ENCODE peak calls at places on chromosome 12, in four cellular contexts. C is renal cortical epithelial cell; S is GF-D8; P is stimulated activated CD4-positive, alpha-beta T cell treated with anti-CD3 and anti-CD28 coated beads, Interleukin-4, amount 100 ng/mL, for 24 hours. I is an unnamed sample.

GRCh38 chr12:25745281-25745680 is 192.2 kb upstream of the LMNTD1 start:
- DNase-seq in S (no peak), P (no peak), C (no peak), I (no peak)

GRCh38 chr12:121087467-121088207 is 45.0 kb upstream of the P2RX7 start:
- DNase-seq in S (no peak), C (no peak), P (no peak), I (no peak)

GRCh38 chr12:12722351-12723146 is 5.4 kb downstream of the CDKN1B start:
- DNase-seq in C (peak; percentile 61), S (no peak), P (no peak), I (no peak)

GRCh38 chr12:96387981-96388380 is 12.3 kb downstream of the CDK17 start:
- DNase-seq in P (no peak), C (no peak), S (no peak), I (no peak)

GRCh38 chr12:128817115-128818015 is 6.4 kb downstream of the SLC15A4 start:
- DNase-seq in P (no peak), S (no peak), C (peak; percentile 90), I (no peak)

GRCh38 chr12:8676651-8677050 is 14.0 kb upstream of the MFAP5 start:
- DNase-seq in C (no peak), P (no peak), S (no peak), I (no peak)

GRCh38 chr12:121933522-121934317 is 15.3 kb downstream of the CFAP251 start:
- DNase-seq in C (no peak), S (no peak), P (no peak), I (no peak)

GRCh38 chr12:116398193-116398592 is 120.7 kb upstream of the MED13L start:
- DNase-seq in P (no peak), C (no peak), S (no peak), I (no peak)

GRCh38 chr12:93198086-93198485 is 179.6 kb upstream of the NUDT4 start:
- DNase-seq in S (no peak), P (no peak), C (peak; percentile 97), I (peak; percentile 5)

GRCh38 chr12:76883151-76883550 is 4.3 kb upstream of the CSRP2 start:
- DNase-seq in C (peak; percentile 78), P (no peak), S (no peak), I (no peak)

GRCh38 chr12:55930771-55931316 is at the start of gene DGKA:
- DNase-seq in C (peak; percentile 59), S (peak; percentile 52), P (peak; percentile 82), I (peak; percentile 67)

GRCh38 chr12:121789800-121790748 is 3.4 kb downstream of the RHOF start:
- DNase-seq in P (peak; percentile 93), S (peak; percentile 94), C (peak; percentile 72), I (no peak)

GRCh38 chr12:17296882-17297281 is 690.9 kb upstream of the LMO3 start:
- DNase-seq in S (no peak), P (no peak), C (no peak), I (no peak)

GRCh38 chr12:53214687-53215455 is 7.8 kb upstream of the ITGB7 start:
- DNase-seq in C (no peak), P (no peak), S (no peak), I (no peak)

GRCh38 chr12:10283028-10283427 is 24.6 kb upstream of the KLRD1 start:
- DNase-seq in S (no peak), P (no peak), C (no peak), I (no peak)

GRCh38 chr12:124952295-124952694 is 36.6 kb downstream of the DHX37 start:
- DNase-seq in S (no peak), P (no peak), C (no peak), I (no peak)

GRCh38 chr12:100962086-100962712 is 167.6 kb downstream of the ANO4 start:
- DNase-seq in C (no peak), P (no peak), S (no peak), I (no peak)

GRCh38 chr12:57479043-57479375 is 657 bp downstream of the ARHGAP9 start:
- DNase-seq in S (no peak), C (no peak), P (no peak), I (no peak)

GRCh38 chr12:107395817-107396216 is 289.8 kb upstream of the PWP1 start:
- DNase-seq in C (no peak), S (no peak), P (no peak), I (no peak)

GRCh38 chr12:66776974-66777373 is 98.1 kb upstream of the GRIP1 start:
- DNase-seq in C (no peak), S (no peak), P (peak; percentile 34), I (no peak)

GRCh38 chr12:109736552-109737108 is 23.0 kb downstream of the FAM222A start:
- DNase-seq in S (no peak), P (no peak), C (peak; percentile 72), I (no peak)

GRCh38 chr12:86154620-86155019 is 101.6 kb downstream of the MGAT4C start:
- DNase-seq in P (no peak), S (no peak), C (no peak), I (no peak)

GRCh38 chr12:3489057-3489456 is 1.9 kb upstream of the PRMT8 start:
- DNase-seq in S (no peak), P (no peak), C (no peak), I (no peak)

GRCh38 chr12:28222081-28222700 is 31.9 kb downstream of the CCDC91 start:
- DNase-seq in C (no peak), S (no peak), P (peak; percentile 76), I (no peak)

I was measured in Panc1.